ENCODE peak calls at places on chromosomes 5 and 9, in six cellular contexts. Q is GM23248, K is SK-N-MC, Z is HCT116, J is HepG2, L is PC-3. Y is an unnamed sample.

GRCh38 chr5:62138607-62139006 is 167.4 kb upstream of the KIF2A start:
- DNase-seq in Z (no peak), L (no peak), Q (no peak), K (no peak), J (no peak), Y (no peak)

GRCh38 chr9:33044677-33045282 is 19.7 kb downstream of the DNAJA1 start:
- DNase-seq in L (peak; percentile 39), J (no peak), Q (no peak), Z (no peak), K (no peak), Y (peak; percentile 22)

GRCh38 chr5:178791976-178792375 is 61.5 kb upstream of the ZNF354A start:
- DNase-seq in K (no peak), L (no peak), Q (no peak), J (no peak), Z (no peak), Y (no peak)

GRCh38 chr9:75612754-75613153 is 277.7 kb upstream of the PCSK5 start:
- DNase-seq in J (no peak), Z (no peak), L (no peak), Q (no peak), K (no peak), Y (peak; percentile 1)

GRCh38 chr9:81656004-81656403 is 33.3 kb downstream of the TLE1 start:
- DNase-seq in Q (no peak), J (peak; percentile 21), Z (no peak), K (no peak), L (no peak), Y (no peak)

GRCh38 chr5:178327931-178328711 is 95.5 kb upstream of the PHYKPL start:
- DNase-seq in L (no peak), Q (no peak), Z (no peak), J (no peak), K (no peak), Y (no peak)

GRCh38 chr9:101093620-101094019 is 65.1 kb downstream of the PLPPR1 start:
- DNase-seq in Z (no peak), L (peak; percentile 14), K (no peak), Q (peak; percentile 38), J (peak; percentile 16), Y (peak; percentile 52)

GRCh38 chr5:180922932-180923331 is 24.0 kb downstream of the BTNL8 start:
- DNase-seq in L (no peak), Z (no peak), J (no peak), Q (no peak), K (no peak), Y (no peak)

GRCh38 chr9:2153599-2154217 is 138.6 kb downstream of the SMARCA2 start:
- DNase-seq in L (no peak), Q (peak; percentile 15), K (no peak), J (no peak), Z (no peak), Y (no peak)

GRCh38 chr5:149853019-149853648 is 91.5 kb downstream of the PDE6A start:
- DNase-seq in J (peak; percentile 58), K (no peak), L (peak; percentile 87), Z (peak; percentile 44), Q (peak; percentile 83), Y (peak; percentile 68)

DNA sequence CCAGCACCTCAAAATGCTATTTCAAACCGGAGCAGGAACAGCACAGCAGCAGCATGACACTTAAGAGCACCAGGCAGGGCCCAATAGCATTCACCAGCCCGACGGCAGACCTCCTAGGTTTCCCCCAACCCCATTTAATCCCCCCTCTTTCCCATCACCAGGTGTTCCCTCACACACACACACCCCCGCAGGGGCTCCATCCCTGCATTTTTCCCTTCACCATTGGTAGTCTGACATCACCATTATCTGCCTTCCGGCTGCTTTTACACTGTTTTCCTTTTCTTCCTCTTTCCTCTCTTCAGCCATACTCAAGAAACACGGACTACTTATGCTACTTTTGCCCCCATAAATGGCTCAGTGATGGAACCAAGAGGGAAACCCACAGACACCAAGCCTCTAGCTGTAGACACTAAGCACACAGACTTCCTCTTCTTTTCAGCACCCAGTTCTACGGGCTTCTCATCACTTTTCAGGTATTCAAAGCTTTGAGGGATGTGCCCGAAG is 141.7 kb downstream of the TSSK1B start:
- DNase-seq in L (peak; percentile 15), Z (no peak), K (no peak), Q (peak; percentile 40), J (no peak), Y (peak; percentile 25)
- H3K4me3 ChIP-seq in L (peak overlapping the region; percentile 73), Z (peak overlapping the region; percentile 78), K (peak overlapping the region; percentile 86), Q (peak overlapping the region; percentile 82), J (no peak overlapping the region), Y (peak overlapping the region; percentile 75)

GRCh38 chr5:80141147-80141671 is 106.1 kb downstream of the THBS4 start:
- DNase-seq in J (no peak), L (no peak), Z (no peak), Q (peak; percentile 55), K (no peak), Y (peak; percentile 15)

GRCh38 chr5:80143491-80143890 is 108.3 kb downstream of the THBS4 start:
- DNase-seq in J (no peak), K (no peak), L (no peak), Q (no peak), Z (no peak), Y (no peak)

GRCh38 chr5:80140496-80140895 is 105.3 kb downstream of the THBS4 start:
- DNase-seq in K (no peak), Q (no peak), Z (no peak), L (no peak), J (no peak), Y (no peak)

GRCh38 chr5:80142996-80143395 is 107.8 kb downstream of the THBS4 start:
- DNase-seq in Z (no peak), L (no peak), K (no peak), J (no peak), Q (no peak), Y (no peak)

GRCh38 chr5:80141681-80142080 is 106.5 kb downstream of the THBS4 start:
- DNase-seq in Z (no peak), J (no peak), K (no peak), L (no peak), Q (no peak), Y (no peak)
- H3K9ac ChIP-seq in Z (no peak overlapping the region), J (no peak overlapping the region), K (peak overlapping the region; percentile 1), L (no peak overlapping the region), Q (peak overlapping the region; percentile 19), Y (no peak overlapping the region)

DNA sequence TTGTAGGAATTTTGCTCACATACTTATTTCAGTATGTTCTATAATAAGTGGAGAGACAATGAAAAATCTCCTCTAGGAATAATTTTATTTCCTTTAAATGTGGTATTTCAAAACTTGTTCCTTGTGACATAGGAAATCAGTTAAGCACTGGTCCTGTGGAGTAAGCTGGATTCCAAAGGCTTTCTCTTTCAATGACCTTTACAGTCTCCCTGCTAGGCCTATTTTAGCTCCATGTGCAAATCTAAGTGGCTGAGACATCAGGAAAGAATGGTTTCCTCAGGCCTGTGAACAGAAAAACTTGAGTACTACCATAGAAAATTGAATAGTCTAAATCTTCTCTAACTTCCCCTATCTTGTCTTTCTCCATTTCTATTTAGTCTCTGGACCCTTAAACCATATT is 514.2 kb upstream of the TLE4 start:
- DNase-seq in Q (peak; percentile 37), Z (no peak), K (no peak), J (no peak), L (no peak), Y (peak; percentile 3)
- TF ChIP-seq EZH2 in Q (no peak), Z (no peak), K (no peak), J (no peak), L (no peak), Y (no peak)

GRCh38 chr5:40689442-40689841 is 9.7 kb downstream of the PTGER4 start:
- DNase-seq in Q (peak; percentile 96), Z (peak; percentile 93), J (peak; percentile 33), L (peak; percentile 99), K (no peak), Y (peak; percentile 96)

GRCh38 chr5:40685952-40686351 is 6.2 kb downstream of the PTGER4 start:
- DNase-seq in L (no peak), K (no peak), J (no peak), Z (no peak), Q (no peak), Y (no peak)

GRCh38 chr5:40687316-40687715 is 7.6 kb downstream of the PTGER4 start:
- DNase-seq in L (no peak), K (no peak), Z (no peak), Q (no peak), J (no peak), Y (peak; percentile 24)

GRCh38 chr5:40685191-40685590 is 5.5 kb downstream of the PTGER4 start:
- DNase-seq in K (no peak), Z (no peak), J (no peak), Q (no peak), L (peak; percentile 53), Y (no peak)

GRCh38 chr5:40688127-40688756 is 8.5 kb downstream of the PTGER4 start:
- DNase-seq in J (peak; percentile 68), L (peak; percentile 97), K (peak; percentile 87), Q (peak; percentile 84), Z (peak; percentile 85), Y (peak; percentile 72)
- H3K4me3 ChIP-seq in J (no peak overlapping the region), L (peak overlapping the region; percentile 11), K (peak overlapping the region; percentile 45), Q (no peak overlapping the region), Z (no peak overlapping the region), Y (no peak overlapping the region)

GRCh38 chr9:16593746-16594145 is 276.7 kb downstream of the BNC2 start:
- DNase-seq in Z (no peak), Q (no peak), L (no peak), K (no peak), J (no peak), Y (no peak)

GRCh38 chr9:16585571-16585970 is 284.9 kb downstream of the BNC2 start:
- DNase-seq in Z (no peak), K (no peak), Q (no peak), J (no peak), L (no peak), Y (no peak)

GRCh38 chr9:16594787-16595186 is 275.7 kb downstream of the BNC2 start:
- DNase-seq in Q (no peak), L (no peak), K (no peak), Z (no peak), J (no peak), Y (no peak)

GRCh38 chr9:16591092-16591491 is 279.4 kb downstream of the BNC2 start:
- DNase-seq in Z (no peak), J (no peak), L (no peak), Q (no peak), K (no peak), Y (no peak)
- H3K9ac ChIP-seq in Z (no peak overlapping the region), J (no peak overlapping the region), L (no peak overlapping the region), Q (no peak overlapping the region), K (no peak overlapping the region), Y (no peak overlapping the region)

GRCh38 chr9:98942906-98943681 is 613 bp upstream of the COL15A1 start:
- DNase-seq in K (no peak), Q (peak; percentile 9), Z (no peak), J (no peak), L (no peak), Y (no peak)
- TF ChIP-seq EZH2 in K (no peak), Q (no peak), Z (no peak), J (no peak), L (no peak), Y (peak; percentile 14)

Y was measured in fibroblast of lung.